ENCODE peak calls at places on chromosomes 3 and 15, in five cellular contexts. J is A549, N is left ventricle myocardium inferior, L is Peyer's patch, M is lung. D is an unnamed sample.

GRCh38 chr3:32414527-32415202 is 23.0 kb downstream of the CMTM7 start:
- DNase-seq in J (no peak), N (no peak), L (peak), M (peak), D (peak)

GRCh38 chr3:154540950-154541604 is 111.1 kb upstream of the GPR149 start:
- DNase-seq in J (no peak), N (no peak), L (no peak), M (no peak), D (no peak)

GRCh38 chr15:74589826-74590225 is 25.8 kb upstream of the CLK3 start:
- DNase-seq in J (no peak), N (no peak), L (no peak), M (no peak), D (no peak)

GRCh38 chr3:177574232-177574856 is 377.1 kb upstream of the TBL1XR1 start:
- DNase-seq in J (peak), N (no peak), L (no peak), M (peak), D (no peak)

GRCh38 chr3:24523988-24524727 is 29.5 kb upstream of the THRB start:
- DNase-seq in J (no peak), N (no peak), L (peak), M (no peak), D (no peak)

GRCh38 chr15:75872400-75872990 is 29.2 kb downstream of the UBE2Q2 start:
- DNase-seq in J (no peak), N (no peak), L (no peak), M (no peak), D (no peak)

GRCh38 chr15:33086500-33087141 is 107.9 kb downstream of the FMN1 start:
- DNase-seq in J (peak), N (no peak), L (no peak), M (no peak), D (no peak)

GRCh38 chr3:174376346-174376745 is 482.8 kb upstream of the NAALADL2 start:
- DNase-seq in J (no peak), N (no peak), L (no peak), M (no peak), D (no peak)

GRCh38 chr15:69996321-69996720 is 101.4 kb downstream of the TLE3 start:
- DNase-seq in J (no peak), N (no peak), L (no peak), M (no peak), D (no peak)

GRCh38 chr3:38580450-38581382 is 68.8 kb downstream of the SCN5A start:
- DNase-seq in J (no peak), N (peak), L (peak), M (no peak), D (peak)

GRCh38 chr15:39680868-39681267 is 100.0 kb downstream of the THBS1 start:
- DNase-seq in J (no peak), N (no peak), L (no peak), M (no peak), D (no peak)

GRCh38 chr3:10764314-10765051 is 51.5 kb upstream of the SLC6A11 start:
- DNase-seq in J (no peak), N (no peak), L (no peak), M (no peak), D (no peak)

GRCh38 chr15:78390823-78391222 is 47.2 kb upstream of the IREB2 start:
- DNase-seq in J (no peak), N (no peak), L (no peak), M (no peak), D (no peak)

GRCh38 chr3:104126463-104126862 is 1240.2 kb upstream of the ALCAM start:
- DNase-seq in J (no peak), N (no peak), L (no peak), M (no peak), D (no peak)

GRCh38 chr3:33144433-33144832 is 30.6 kb downstream of the CRTAP start:
- DNase-seq in J (peak), N (no peak), L (no peak), M (no peak), D (peak)

GRCh38 chr3:122966045-122966444 is 61.5 kb downstream of the SEMA5B start:
- DNase-seq in J (no peak), N (no peak), L (no peak), M (no peak), D (no peak)

GRCh38 chr15:68829068-68829467 is 8.4 kb upstream of the ANP32A start:
- DNase-seq in J (peak), N (no peak), L (no peak), M (no peak), D (no peak)

GRCh38 chr3:146162561-146162960 is 1.6 kb upstream of the PLOD2 start:
- DNase-seq in J (no peak), N (no peak), L (no peak), M (no peak), D (no peak)

GRCh38 chr3:179108091-179108490 is 36.5 kb upstream of the ZMAT3 start:
- DNase-seq in J (no peak), N (no peak), L (no peak), M (no peak), D (no peak)

GRCh38 chr3:945738-946137 is 147.1 kb upstream of the CNTN6 start:
- DNase-seq in J (no peak), N (no peak), L (no peak), M (no peak), D (no peak)

GRCh38 chr3:48926425-48927392 is 8.1 kb downstream of the ARIH2 start:
- DNase-seq in J (no peak), N (no peak), L (no peak), M (no peak), D (no peak)

GRCh38 chr15:49675051-49675450 is 54.2 kb downstream of the DTWD1 start:
- DNase-seq in J (peak), N (no peak), L (no peak), M (no peak), D (no peak)

GRCh38 chr3:126746395-126747177 is 42.5 kb downstream of the CHCHD6 start:
- DNase-seq in J (peak), N (peak), L (no peak), M (peak), D (no peak)

GRCh38 chr3:64022451-64023186 is 675 bp downstream of the PSMD6 start:
- DNase-seq in J (no peak), N (no peak), L (no peak), M (no peak), D (no peak)

GRCh38 chr3:100297784-100298183 is 36.8 kb upstream of the NIT2 start:
- DNase-seq in J (no peak), N (no peak), L (no peak), M (no peak), D (no peak)

GRCh38 chr3:155805204-155805801 is 775 bp downstream of the C3orf33 start:
- DNase-seq in J (peak), N (no peak), L (peak), M (peak), D (no peak)

GRCh38 chr3:161215186-161215585 is 5.9 kb upstream of the NMD3 start:
- DNase-seq in J (no peak), N (no peak), L (peak), M (no peak), D (no peak)

GRCh38 chr3:63967675-63968611 is 55.4 kb downstream of the PSMD6 start:
- DNase-seq in J (no peak), N (peak), L (peak), M (no peak), D (peak)

GRCh38 chr15:28113426-28114113 is 14.5 kb upstream of the OCA2 start:
- DNase-seq in J (no peak), N (no peak), L (no peak), M (no peak), D (no peak)

GRCh38 chr15:63453181-63453905 is 51.0 kb upstream of the USP3 start:
- DNase-seq in J (no peak), N (no peak), L (no peak), M (no peak), D (no peak)

GRCh38 chr3:161171639-161172552 is 49.2 kb upstream of the NMD3 start:
- DNase-seq in J (no peak), N (no peak), L (no peak), M (no peak), D (no peak)

GRCh38 chr15:68492855-68493254 is 60.9 kb upstream of the ITGA11 start:
- DNase-seq in J (no peak), N (peak), L (no peak), M (no peak), D (no peak)

GRCh38 chr15:54387808-54388207 is 409.6 kb downstream of the UNC13C start:
- DNase-seq in J (no peak), N (no peak), L (no peak), M (no peak), D (no peak)

GRCh38 chr3:71997066-71997653 is 212.2 kb upstream of the PROK2 start:
- DNase-seq in J (no peak), N (no peak), L (no peak), M (no peak), D (no peak)

GRCh38 chr15:49693491-49693890 is 72.6 kb downstream of the DTWD1 start:
- DNase-seq in J (no peak), N (no peak), L (no peak), M (no peak), D (no peak)

GRCh38 chr3:186361612-186362408 is at the start of gene DGKG:
- DNase-seq in J (peak), N (peak), L (peak), M (peak), D (no peak)

GRCh38 chr3:195900426-195901355 is 7.7 kb downstream of the TNK2 start:
- DNase-seq in J (no peak), N (peak), L (peak), M (no peak), D (peak)

GRCh38 chr15:80931191-80931590 is 58.4 kb downstream of the MESD start:
- DNase-seq in J (no peak), N (no peak), L (no peak), M (no peak), D (no peak)

GRCh38 chr3:40583691-40584090 is 58.9 kb downstream of the ZNF621 start:
- DNase-seq in J (no peak), N (no peak), L (no peak), M (no peak), D (no peak)

GRCh38 chr3:32147509-32147908 is 41.1 kb downstream of the GPD1L start:
- DNase-seq in J (no peak), N (no peak), L (no peak), M (no peak), D (no peak)

GRCh38 chr3:187430576-187430975 is 62.4 kb downstream of the RTP4 start:
- DNase-seq in J (no peak), N (no peak), L (no peak), M (no peak), D (no peak)
- TF ChIP-seq CTCF in J (no peak), N (no peak), L (no peak), M (no peak), D (no peak)

DNA sequence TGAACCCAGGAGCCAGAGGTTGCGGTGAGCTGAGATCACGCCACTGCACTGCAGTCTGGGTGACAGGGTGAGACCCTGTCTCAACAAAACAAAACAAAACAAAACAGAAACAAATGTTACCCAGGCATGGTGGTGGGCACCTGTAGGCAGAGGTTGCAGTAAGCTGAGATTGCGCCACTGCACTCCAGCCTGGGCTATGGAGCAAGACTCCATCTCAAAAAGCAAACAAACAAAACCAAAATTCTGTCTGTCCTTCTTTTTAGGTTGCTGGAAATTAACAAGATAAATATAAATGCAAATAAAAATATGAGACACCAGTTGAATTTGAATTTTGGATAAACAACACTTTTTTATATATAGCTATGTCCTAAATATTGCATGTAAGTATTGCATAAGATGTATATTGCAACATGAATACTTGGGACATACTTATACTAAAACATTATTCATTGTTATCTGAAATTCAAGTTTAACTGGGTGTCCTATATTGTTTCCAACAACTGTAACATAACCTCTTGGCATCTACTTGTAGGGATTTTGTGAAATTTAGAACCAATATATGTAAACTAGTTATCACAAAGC is 4.7 kb upstream of the CEP97 start:
- DNase-seq in J (no peak), N (no peak), L (no peak), M (no peak), D (no peak)
- H3K27ac ChIP-seq in J (no peak), N (no peak), L (no peak), M (no peak), D (no peak)

GRCh38 chr3:153439780-153440179 is 277.8 kb downstream of the RAP2B start:
- DNase-seq in J (no peak), N (no peak), L (no peak), M (no peak), D (no peak)
- TF ChIP-seq CTCF in J (no peak), N (no peak), L (no peak), M (no peak), D (no peak)

GRCh38 chr3:23129817-23130216 is 73.3 kb upstream of the UBE2E2 start:
- DNase-seq in J (no peak), N (no peak), L (no peak), M (no peak), D (no peak)
- H3K27ac ChIP-seq in J (no peak), N (no peak), L (no peak), M (no peak), D (no peak)

DNA sequence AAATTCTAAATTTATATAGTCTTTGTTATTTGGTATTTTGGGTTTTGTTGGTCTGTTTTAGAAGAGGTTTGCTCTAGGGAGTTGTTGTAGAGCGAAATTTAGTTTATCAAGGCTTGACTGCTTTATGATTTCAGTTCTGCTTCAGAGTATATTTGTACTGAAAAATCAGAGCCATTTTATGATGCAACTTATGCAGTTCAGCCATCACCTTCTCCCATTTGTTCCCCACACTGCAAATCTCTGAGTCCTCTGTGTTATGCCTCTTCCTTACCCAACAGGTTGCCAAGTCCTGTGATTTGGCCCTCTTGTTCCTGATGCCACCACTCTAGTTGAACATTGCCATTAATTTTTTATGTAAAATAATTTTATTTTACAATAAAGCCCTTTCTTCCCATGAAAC is 140.4 kb downstream of the ZNF609 start:
- DNase-seq in J (no peak), N (no peak), L (no peak), M (no peak), D (no peak)
- TF ChIP-seq CTCF in J (no peak), N (no peak), L (no peak), M (no peak), D (no peak)

GRCh38 chr3:50606596-50606995 is 5.0 kb downstream of the CISH start:
- DNase-seq in J (no peak), N (no peak), L (no peak), M (no peak), D (peak)
- H3K27ac ChIP-seq in J (no peak), N (peak), L (peak), M (peak), D (peak)